ENCODE peak calls at places on chromosome 20, in four cellular contexts. One of them, this sample, is unnamed.

GRCh38 chr20:51306521-51307358 is 235.8 kb downstream of the NFATC2 start:
- DNase-seq in fibroblast of mammary gland: peak
- DNase-seq in omental fat pad: peak
- DNase-seq in fibroblast of pulmonary artery: peak
- DNase-seq in this sample: peak

GRCh38 chr20:37968726-37969401 is 64.4 kb downstream of the TTI1 start:
- DNase-seq in fibroblast of mammary gland: peak
- DNase-seq in omental fat pad: no peak
- DNase-seq in fibroblast of pulmonary artery: no peak
- DNase-seq in this sample: no peak

GRCh38 chr20:48656661-48657211 is 171.1 kb downstream of the PREX1 start:
- DNase-seq in fibroblast of mammary gland: no peak
- DNase-seq in omental fat pad: no peak
- DNase-seq in fibroblast of pulmonary artery: no peak
- DNase-seq in this sample: no peak

GRCh38 chr20:32509639-32510066 is 75.5 kb downstream of the NOL4L start:
- DNase-seq in fibroblast of mammary gland: peak
- DNase-seq in omental fat pad: no peak
- DNase-seq in fibroblast of pulmonary artery: no peak
- DNase-seq in this sample: no peak

GRCh38 chr20:49894073-49894470 is 21.3 kb downstream of the SPATA2 start:
- DNase-seq in fibroblast of mammary gland: no peak
- DNase-seq in omental fat pad: no peak
- DNase-seq in fibroblast of pulmonary artery: no peak
- DNase-seq in this sample: no peak

GRCh38 chr20:42401598-42401997 is 783.4 kb upstream of the CHD6 start:
- DNase-seq in fibroblast of mammary gland: no peak
- DNase-seq in omental fat pad: no peak
- DNase-seq in fibroblast of pulmonary artery: no peak
- DNase-seq in this sample: no peak

GRCh38 chr20:10647471-10647870 is 26.3 kb downstream of the JAG1 start:
- DNase-seq in fibroblast of mammary gland: peak
- DNase-seq in omental fat pad: no peak
- DNase-seq in fibroblast of pulmonary artery: no peak
- DNase-seq in this sample: no peak

GRCh38 chr20:60485012-60485760 is 527.0 kb downstream of the CDH26 start:
- DNase-seq in fibroblast of mammary gland: no peak
- DNase-seq in omental fat pad: no peak
- DNase-seq in fibroblast of pulmonary artery: no peak
- DNase-seq in this sample: no peak

GRCh38 chr20:38109657-38110524 is 55.2 kb downstream of the TGM2 start:
- DNase-seq in fibroblast of mammary gland: peak
- DNase-seq in omental fat pad: no peak
- DNase-seq in fibroblast of pulmonary artery: peak
- DNase-seq in this sample: peak

GRCh38 chr20:25867776-25868649 is 171.4 kb upstream of the ZNF337 start:
- DNase-seq in fibroblast of mammary gland: peak
- DNase-seq in omental fat pad: no peak
- DNase-seq in fibroblast of pulmonary artery: peak
- DNase-seq in this sample: peak

GRCh38 chr20:34220581-34220980 is 20.6 kb upstream of the ASIP start:
- DNase-seq in fibroblast of mammary gland: peak
- DNase-seq in omental fat pad: no peak
- DNase-seq in fibroblast of pulmonary artery: peak
- DNase-seq in this sample: no peak

GRCh38 chr20:23320317-23320716 is 30.3 kb upstream of the NXT1 start:
- DNase-seq in fibroblast of mammary gland: peak
- DNase-seq in omental fat pad: no peak
- DNase-seq in fibroblast of pulmonary artery: peak
- DNase-seq in this sample: no peak

GRCh38 chr20:38217791-38218565 is 42.6 kb downstream of the KIAA1755 start:
- DNase-seq in fibroblast of mammary gland: peak
- DNase-seq in omental fat pad: peak
- DNase-seq in fibroblast of pulmonary artery: peak
- DNase-seq in this sample: no peak

GRCh38 chr20:38970302-38970701 is 8.2 kb downstream of the DHX35 start:
- DNase-seq in fibroblast of mammary gland: peak
- DNase-seq in omental fat pad: no peak
- DNase-seq in fibroblast of pulmonary artery: peak
- DNase-seq in this sample: no peak

GRCh38 chr20:3121271-3121911 is 36.9 kb upstream of the AVP start:
- DNase-seq in fibroblast of mammary gland: no peak
- DNase-seq in omental fat pad: no peak
- DNase-seq in fibroblast of pulmonary artery: no peak
- DNase-seq in this sample: no peak

GRCh38 chr20:3123542-3123941 is 36.1 kb downstream of the FASTKD5 start:
- DNase-seq in fibroblast of mammary gland: no peak
- DNase-seq in omental fat pad: no peak
- DNase-seq in fibroblast of pulmonary artery: no peak
- DNase-seq in this sample: no peak

GRCh38 chr20:3126527-3126859 is 33.2 kb downstream of the FASTKD5 start:
- DNase-seq in fibroblast of mammary gland: no peak
- DNase-seq in omental fat pad: no peak
- DNase-seq in fibroblast of pulmonary artery: no peak
- DNase-seq in this sample: no peak

GRCh38 chr20:3119044-3119443 is 34.5 kb upstream of the AVP start:
- DNase-seq in fibroblast of mammary gland: no peak
- DNase-seq in omental fat pad: no peak
- DNase-seq in fibroblast of pulmonary artery: peak
- DNase-seq in this sample: peak

GRCh38 chr20:3121955-3122610 is 37.6 kb upstream of the AVP start:
- DNase-seq in fibroblast of mammary gland: no peak
- DNase-seq in omental fat pad: no peak
- DNase-seq in fibroblast of pulmonary artery: no peak
- DNase-seq in this sample: no peak
- TF ChIP-seq CTCF in fibroblast of mammary gland: no peak
- TF ChIP-seq CTCF in omental fat pad: no peak
- TF ChIP-seq CTCF in fibroblast of pulmonary artery: no peak
- TF ChIP-seq CTCF in this sample: no peak

GRCh38 chr20:21509079-21509596 is 4.7 kb downstream of the NKX2-2 start:
- DNase-seq in fibroblast of mammary gland: no peak
- DNase-seq in omental fat pad: no peak
- DNase-seq in fibroblast of pulmonary artery: no peak
- DNase-seq in this sample: no peak

GRCh38 chr20:21508230-21509078 is 5.4 kb downstream of the NKX2-2 start:
- DNase-seq in fibroblast of mammary gland: no peak
- DNase-seq in omental fat pad: no peak
- DNase-seq in fibroblast of pulmonary artery: no peak
- DNase-seq in this sample: no peak

GRCh38 chr20:21510414-21510971 is 3.4 kb downstream of the NKX2-2 start:
- DNase-seq in fibroblast of mammary gland: no peak
- DNase-seq in omental fat pad: no peak
- DNase-seq in fibroblast of pulmonary artery: no peak
- DNase-seq in this sample: no peak

GRCh38 chr20:21510995-21511394 is 2.9 kb downstream of the NKX2-2 start:
- DNase-seq in fibroblast of mammary gland: no peak
- DNase-seq in omental fat pad: no peak
- DNase-seq in fibroblast of pulmonary artery: no peak
- DNase-seq in this sample: no peak

DNA sequence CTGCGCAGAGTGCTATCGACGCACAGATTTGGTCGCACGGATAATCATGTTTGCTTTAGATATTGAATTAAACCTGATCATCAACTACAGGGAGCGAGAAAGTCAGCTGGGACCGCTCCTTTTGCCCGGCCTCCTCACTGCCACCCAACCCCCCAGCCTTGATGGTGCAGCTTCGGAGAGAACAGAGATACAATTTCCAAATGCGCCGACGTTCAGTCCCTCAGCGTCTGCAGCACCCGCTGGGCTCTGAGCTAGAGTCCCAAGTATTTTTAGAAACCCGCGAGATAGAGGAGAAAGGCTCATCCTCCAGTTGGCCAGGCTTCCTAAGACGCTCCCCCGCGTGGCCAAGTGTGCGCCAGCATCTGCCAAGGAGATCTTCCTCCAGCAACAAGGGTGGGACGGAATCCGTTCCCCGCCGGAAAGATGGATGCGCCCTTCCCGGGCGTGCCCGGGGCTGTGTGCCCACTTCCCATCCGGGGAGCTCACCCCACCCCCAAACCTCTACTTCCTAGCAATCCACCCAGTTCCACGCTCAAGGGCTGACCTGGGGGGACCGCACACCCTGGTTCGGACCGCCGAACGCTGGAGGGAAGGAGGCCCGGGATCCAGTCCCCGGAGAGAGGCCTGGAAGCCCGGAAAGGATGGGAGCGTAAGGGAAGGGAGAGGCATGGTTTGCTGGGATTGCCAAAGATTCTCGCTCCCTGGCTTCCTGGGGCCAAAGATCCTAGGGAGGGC is 4.1 kb downstream of the NKX2-2 start:
- DNase-seq in fibroblast of mammary gland: peak
- DNase-seq in omental fat pad: no peak
- DNase-seq in fibroblast of pulmonary artery: peak
- DNase-seq in this sample: no peak
- TF ChIP-seq CTCF in fibroblast of mammary gland: peak
- TF ChIP-seq CTCF in omental fat pad: no peak
- TF ChIP-seq CTCF in fibroblast of pulmonary artery: peak
- TF ChIP-seq CTCF in this sample: no peak

GRCh38 chr20:9172908-9173307 is 104.0 kb downstream of the PLCB4 start:
- DNase-seq in fibroblast of mammary gland: peak
- DNase-seq in omental fat pad: no peak
- DNase-seq in fibroblast of pulmonary artery: peak
- DNase-seq in this sample: no peak
- TF ChIP-seq CTCF in fibroblast of mammary gland: peak
- TF ChIP-seq CTCF in omental fat pad: no peak
- TF ChIP-seq CTCF in fibroblast of pulmonary artery: no peak
- TF ChIP-seq CTCF in this sample: peak

DNA sequence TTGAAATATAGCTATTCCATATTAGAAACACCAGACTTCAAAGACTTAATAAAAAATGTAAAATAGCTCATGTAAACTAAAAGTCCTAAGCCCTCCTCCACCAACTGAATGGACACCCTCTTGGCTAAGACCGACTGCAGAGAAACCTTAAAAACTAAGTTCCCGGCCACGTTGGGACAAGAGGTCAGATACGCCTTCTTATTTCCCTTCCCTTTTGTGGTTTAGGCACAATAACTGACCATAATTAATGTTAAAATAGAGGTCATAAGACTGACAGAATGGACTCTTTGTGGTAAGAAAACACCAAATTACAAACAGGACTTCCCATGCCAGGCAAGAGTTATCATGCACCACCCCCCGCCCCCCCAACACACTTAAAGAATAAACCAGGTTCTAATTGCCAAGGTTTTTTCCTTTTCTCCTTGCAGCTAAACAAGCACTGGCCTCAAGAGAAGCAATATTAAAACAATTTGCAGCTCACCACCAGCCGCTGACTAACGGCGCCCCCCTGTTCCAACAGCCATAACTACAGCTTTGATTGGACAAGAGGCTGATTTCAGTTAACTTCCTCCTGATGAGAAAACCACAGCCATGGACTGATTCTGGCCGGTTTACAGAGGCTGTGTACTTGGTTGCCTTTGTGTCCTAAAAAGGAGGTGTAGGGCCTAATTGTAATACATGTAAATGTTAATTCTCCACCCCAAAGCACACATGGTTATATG is 10.7 kb upstream of the LAMP5 start:
- DNase-seq in fibroblast of mammary gland: peak
- DNase-seq in omental fat pad: no peak
- DNase-seq in fibroblast of pulmonary artery: no peak
- DNase-seq in this sample: peak
- TF ChIP-seq CTCF in fibroblast of mammary gland: peak
- TF ChIP-seq CTCF in omental fat pad: no peak
- TF ChIP-seq CTCF in fibroblast of pulmonary artery: no peak
- TF ChIP-seq CTCF in this sample: peak

GRCh38 chr20:53287357-53288042 is 306.1 kb downstream of the ZNF217 start:
- DNase-seq in fibroblast of mammary gland: no peak
- DNase-seq in omental fat pad: no peak
- DNase-seq in fibroblast of pulmonary artery: no peak
- DNase-seq in this sample: no peak

GRCh38 chr20:53292347-53292746 is 301.3 kb downstream of the ZNF217 start:
- DNase-seq in fibroblast of mammary gland: no peak
- DNase-seq in omental fat pad: no peak
- DNase-seq in fibroblast of pulmonary artery: no peak
- DNase-seq in this sample: no peak

GRCh38 chr20:53294804-53295203 is 298.8 kb downstream of the ZNF217 start:
- DNase-seq in fibroblast of mammary gland: peak
- DNase-seq in omental fat pad: no peak
- DNase-seq in fibroblast of pulmonary artery: no peak
- DNase-seq in this sample: no peak

GRCh38 chr20:53296451-53297153 is 297.0 kb downstream of the ZNF217 start:
- DNase-seq in fibroblast of mammary gland: no peak
- DNase-seq in omental fat pad: no peak
- DNase-seq in fibroblast of pulmonary artery: no peak
- DNase-seq in this sample: no peak

GRCh38 chr20:53291548-53291947 is 302.1 kb downstream of the ZNF217 start:
- DNase-seq in fibroblast of mammary gland: no peak
- DNase-seq in omental fat pad: no peak
- DNase-seq in fibroblast of pulmonary artery: no peak
- DNase-seq in this sample: no peak
- TF ChIP-seq CTCF in fibroblast of mammary gland: peak
- TF ChIP-seq CTCF in omental fat pad: no peak
- TF ChIP-seq CTCF in fibroblast of pulmonary artery: peak
- TF ChIP-seq CTCF in this sample: no peak

GRCh38 chr20:3765171-3765887 is 2.2 kb downstream of the ADISSP start:
- DNase-seq in fibroblast of mammary gland: no peak
- DNase-seq in omental fat pad: no peak
- DNase-seq in fibroblast of pulmonary artery: no peak
- DNase-seq in this sample: no peak

GRCh38 chr20:3768342-3769130 is 983 bp upstream of the ADISSP start:
- DNase-seq in fibroblast of mammary gland: peak
- DNase-seq in omental fat pad: peak
- DNase-seq in fibroblast of pulmonary artery: peak
- DNase-seq in this sample: peak

GRCh38 chr20:3766381-3766780 is 1.2 kb downstream of the ADISSP start:
- DNase-seq in fibroblast of mammary gland: no peak
- DNase-seq in omental fat pad: no peak
- DNase-seq in fibroblast of pulmonary artery: no peak
- DNase-seq in this sample: no peak

GRCh38 chr20:3766832-3767433 is 620 bp downstream of the ADISSP start:
- DNase-seq in fibroblast of mammary gland: no peak
- DNase-seq in omental fat pad: no peak
- DNase-seq in fibroblast of pulmonary artery: no peak
- DNase-seq in this sample: peak

DNA sequence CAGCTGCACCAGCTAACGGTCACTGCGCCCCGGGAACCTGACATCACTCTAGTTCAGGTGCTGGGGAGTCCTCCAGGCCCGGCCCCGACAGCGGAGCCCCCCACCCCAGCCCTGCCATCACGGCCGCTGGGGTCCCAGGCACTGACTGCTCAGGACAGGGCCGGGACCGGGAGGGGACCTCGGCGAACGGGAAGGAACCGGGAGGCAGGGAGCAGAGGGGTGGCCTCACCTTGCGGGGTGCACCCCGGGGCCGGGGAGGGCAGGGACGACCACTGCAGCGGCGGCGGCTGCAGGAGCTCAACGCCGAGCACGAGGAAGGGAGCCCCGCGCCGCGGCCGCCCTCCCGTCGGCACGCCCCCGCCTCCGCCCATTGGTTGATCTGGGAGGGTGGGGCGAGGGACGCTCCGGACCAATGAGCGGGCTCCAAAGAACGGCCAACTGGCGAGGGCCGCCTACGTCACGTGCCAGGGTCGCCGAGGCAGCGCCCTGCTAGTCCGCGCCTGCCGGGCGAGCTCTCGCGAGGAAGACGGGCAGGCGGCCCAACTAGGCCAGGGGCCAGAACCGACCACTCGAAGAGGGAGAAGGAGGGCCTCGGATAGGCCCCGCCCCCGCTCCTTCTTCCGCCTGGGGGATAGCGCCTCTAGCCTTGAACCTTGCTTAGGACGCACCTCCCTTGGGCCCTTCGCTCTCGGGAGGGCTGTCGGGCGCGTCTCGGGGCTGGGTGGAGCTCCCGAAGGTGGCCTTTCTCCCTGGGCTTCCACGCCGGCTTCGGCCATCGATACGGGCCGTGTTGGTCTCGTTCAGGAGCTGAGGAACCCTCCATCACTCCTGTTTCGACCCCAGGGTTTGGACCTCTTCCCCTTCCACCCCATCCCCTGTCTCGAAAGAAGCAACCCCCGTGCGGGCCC is at the start of gene ADISSP:
- DNase-seq in fibroblast of mammary gland: peak
- DNase-seq in omental fat pad: peak
- DNase-seq in fibroblast of pulmonary artery: peak
- DNase-seq in this sample: peak
- TF ChIP-seq CTCF in fibroblast of mammary gland: no peak
- TF ChIP-seq CTCF in omental fat pad: no peak
- TF ChIP-seq CTCF in fibroblast of pulmonary artery: peak
- TF ChIP-seq CTCF in this sample: no peak